ENCODE peak calls at places on chromosomes 3 and 15, in five cellular contexts. U is transverse colon, C is sigmoid colon, Q is tibial nerve, E is A549. B is an unnamed sample.

GRCh38 chr3:11477286-11477935 is 166.3 kb downstream of the VGLL4 start:
- DNase-seq in Q (no peak), E (peak; percentile 12), U (no peak), C (peak; percentile 72), B (no peak)

GRCh38 chr15:76974456-76975083 is 20.4 kb upstream of the PSTPIP1 start:
- DNase-seq in E (no peak), Q (no peak), C (no peak), U (no peak), B (no peak)

GRCh38 chr15:47715402-47715801 is 1.9 kb upstream of the SEMA6D start:
- DNase-seq in U (no peak), E (no peak), Q (no peak), C (no peak), B (no peak)

GRCh38 chr15:97960364-97961066 is at the start of gene ARRDC4:
- DNase-seq in C (peak; percentile 100), Q (peak; percentile 99), E (peak; percentile 99), U (peak; percentile 100), B (peak; percentile 99)

GRCh38 chr15:94383041-94383440 is 151.7 kb downstream of the MCTP2 start:
- DNase-seq in U (no peak), C (no peak), E (no peak), Q (no peak), B (no peak)

GRCh38 chr3:128066111-128066510 is 13.9 kb downstream of the SEC61A1 start:
- DNase-seq in U (no peak), Q (no peak), E (no peak), C (no peak), B (no peak)

GRCh38 chr3:141225939-141226338 is 5.7 kb upstream of the PXYLP1 start:
- DNase-seq in U (no peak), C (no peak), Q (no peak), E (no peak), B (no peak)

GRCh38 chr15:60575995-60576394 is 97.1 kb upstream of the ICE2 start:
- DNase-seq in C (no peak), U (no peak), E (peak; percentile 30), Q (no peak), B (no peak)

GRCh38 chr3:8871306-8871705 is 92.0 kb downstream of the RAD18 start:
- DNase-seq in Q (no peak), U (no peak), C (no peak), E (no peak), B (no peak)

GRCh38 chr3:63845215-63845614 is 18.4 kb downstream of the THOC7 start:
- DNase-seq in Q (no peak), U (no peak), E (no peak), C (no peak), B (no peak)

GRCh38 chr3:63841704-63842103 is 21.9 kb downstream of the THOC7 start:
- DNase-seq in C (no peak), Q (no peak), U (no peak), E (no peak), B (no peak)

GRCh38 chr3:63847718-63848450 is 15.7 kb downstream of the THOC7 start:
- DNase-seq in Q (no peak), E (no peak), U (no peak), C (no peak), B (no peak)

DNA sequence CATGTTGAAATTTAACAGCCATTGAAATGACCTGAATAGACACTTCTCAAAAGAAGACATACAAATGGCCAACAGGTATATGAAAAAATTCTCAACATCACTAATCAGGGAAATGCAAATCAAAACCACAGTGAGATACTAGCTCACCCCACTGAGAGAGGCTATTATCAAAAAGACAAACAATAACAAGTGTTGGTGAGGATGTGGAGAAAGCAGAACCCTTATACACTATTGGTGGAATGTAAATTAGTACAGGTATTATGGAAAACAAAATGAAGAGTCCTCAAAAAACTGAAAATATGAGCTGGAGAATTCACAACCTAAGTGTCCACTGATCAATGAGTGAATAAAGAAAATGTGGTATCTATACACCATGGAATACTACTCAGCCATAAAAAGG is 21.5 kb downstream of the THOC7 start:
- DNase-seq in U (no peak), E (no peak), C (no peak), Q (no peak), B (no peak)
- TF ChIP-seq EP300 in U (no peak), E (no peak), C (no peak), Q (no peak), B (no peak)

GRCh38 chr15:40100133-40100946 is 8.3 kb downstream of the BMF start:
- DNase-seq in E (no peak), C (no peak), U (no peak), Q (no peak), B (no peak)
- TF ChIP-seq POLR2A in E (no peak), C (no peak), U (no peak), Q (no peak), B (no peak)

GRCh38 chr15:86089422-86089821 is 9.8 kb downstream of the AGBL1 start:
- DNase-seq in E (no peak), U (no peak), Q (no peak), C (no peak), B (no peak)
- H3K4me3 ChIP-seq in E (no peak overlapping the region), U (no peak overlapping the region), Q (no peak overlapping the region), C (no peak overlapping the region), B (no peak overlapping the region)

GRCh38 chr15:92803852-92804609 is 96.1 kb upstream of the CHD2 start:
- DNase-seq in Q (peak; percentile 56), U (peak; percentile 79), E (peak; percentile 100), C (peak; percentile 92), B (peak; percentile 45)
- TF ChIP-seq EP300 in Q (peak; percentile 87), U (peak; percentile 90), E (peak; percentile 98), C (peak; percentile 82), B (peak; percentile 67)

DNA sequence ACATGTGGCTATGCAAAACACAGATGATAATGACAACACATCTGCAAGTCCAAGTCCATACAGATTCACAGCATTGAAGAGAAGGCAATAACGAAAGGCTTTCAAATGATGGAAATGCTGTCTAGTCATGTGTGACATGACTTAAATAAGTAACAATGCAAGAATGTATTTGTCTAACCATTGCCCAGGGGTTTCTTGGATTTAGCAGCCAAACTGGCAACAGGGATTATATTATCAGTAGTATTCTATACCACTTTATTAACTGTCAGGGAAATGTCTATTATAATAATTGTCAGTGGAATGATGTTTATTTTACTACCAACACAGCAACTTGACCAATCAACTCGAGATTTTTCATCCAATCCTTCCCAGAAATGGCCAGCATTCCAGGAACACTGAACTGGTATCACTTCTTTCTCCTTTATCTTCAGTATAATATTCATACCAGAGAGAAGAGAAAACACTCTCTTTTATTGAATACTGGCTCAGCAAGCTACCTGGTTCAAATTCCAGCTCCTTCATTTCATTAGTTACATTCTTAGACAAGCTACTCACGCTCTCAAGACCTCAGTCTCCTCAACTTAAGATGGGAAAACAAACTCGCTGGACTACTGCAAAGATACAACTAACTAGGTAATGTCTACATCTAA is 66.2 kb downstream of the FOXP1 start:
- DNase-seq in U (no peak), Q (no peak), E (no peak), C (no peak), B (no peak)
- TF ChIP-seq POLR2A in U (no peak), Q (no peak), E (no peak), C (no peak), B (no peak)

GRCh38 chr3:181723568-181724431 is 12.1 kb downstream of the SOX2 start:
- DNase-seq in E (no peak), Q (no peak), U (no peak), C (no peak), B (no peak)

GRCh38 chr3:181724432-181724740 is 12.7 kb downstream of the SOX2 start:
- DNase-seq in Q (no peak), E (no peak), C (no peak), U (no peak), B (no peak)

GRCh38 chr3:181725830-181726229 is 14.1 kb downstream of the SOX2 start:
- DNase-seq in C (peak; percentile 70), Q (no peak), U (no peak), E (no peak), B (no peak)

GRCh38 chr3:181726351-181727121 is 14.8 kb downstream of the SOX2 start:
- DNase-seq in Q (no peak), U (no peak), C (no peak), E (peak; percentile 47), B (no peak)

GRCh38 chr3:181725033-181725775 is 13.5 kb downstream of the SOX2 start:
- DNase-seq in C (no peak), U (no peak), E (no peak), Q (no peak), B (no peak)
- H3K4me3 ChIP-seq in C (no peak overlapping the region), U (no peak overlapping the region), E (no peak overlapping the region), Q (no peak overlapping the region), B (no peak overlapping the region)

DNA sequence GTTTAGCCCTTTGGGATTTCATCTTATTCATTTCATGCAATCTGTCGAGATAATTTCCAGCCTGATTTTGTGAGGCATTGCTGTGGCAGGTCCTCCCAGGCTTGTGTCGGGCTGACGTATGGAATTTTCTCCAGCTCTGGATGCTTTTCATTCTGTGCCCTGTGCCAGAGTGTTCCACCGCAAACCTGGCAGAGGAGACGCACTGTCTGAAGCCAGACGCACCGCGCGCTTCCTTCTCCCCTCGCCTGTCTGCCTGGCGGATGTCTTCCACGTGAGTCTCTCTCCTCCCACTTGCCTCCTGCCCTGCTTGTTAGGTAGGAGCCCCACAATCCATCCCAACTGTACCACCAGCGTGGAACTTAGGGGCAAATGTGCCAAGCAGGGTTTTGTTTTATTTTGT is 20.1 kb upstream of the GLCE start:
- DNase-seq in Q (no peak), E (no peak), U (no peak), C (no peak), B (no peak)
- TF ChIP-seq EP300 in Q (no peak), E (no peak), U (no peak), C (no peak), B (no peak)

GRCh38 chr3:173395412-173396181 is 1.9 kb upstream of the NLGN1 start:
- DNase-seq in Q (peak; percentile 72), U (peak; percentile 75), C (peak; percentile 95), E (peak; percentile 24), B (peak; percentile 69)
- TF ChIP-seq POLR2A in Q (peak; percentile 81), U (peak; percentile 44), C (peak; percentile 84), E (no peak), B (peak; percentile 70)

GRCh38 chr3:98213276-98213675 is 46.8 kb downstream of the OR5H15 start:
- DNase-seq in C (no peak), E (no peak), Q (no peak), U (no peak), B (no peak)
- H3K4me3 ChIP-seq in C (no peak overlapping the region), E (no peak overlapping the region), Q (no peak overlapping the region), U (no peak overlapping the region), B (no peak overlapping the region)

GRCh38 chr3:123606527-123606926 is 21.7 kb upstream of the HACD2 start:
- DNase-seq in Q (no peak), C (no peak), E (no peak), U (no peak), B (no peak)

GRCh38 chr3:123605789-123606234 is 21.0 kb upstream of the HACD2 start:
- DNase-seq in C (no peak), E (peak; percentile 80), Q (no peak), U (no peak), B (no peak)

GRCh38 chr3:123597561-123597960 is 12.7 kb upstream of the HACD2 start:
- DNase-seq in U (no peak), Q (no peak), E (no peak), C (no peak), B (no peak)

DNA sequence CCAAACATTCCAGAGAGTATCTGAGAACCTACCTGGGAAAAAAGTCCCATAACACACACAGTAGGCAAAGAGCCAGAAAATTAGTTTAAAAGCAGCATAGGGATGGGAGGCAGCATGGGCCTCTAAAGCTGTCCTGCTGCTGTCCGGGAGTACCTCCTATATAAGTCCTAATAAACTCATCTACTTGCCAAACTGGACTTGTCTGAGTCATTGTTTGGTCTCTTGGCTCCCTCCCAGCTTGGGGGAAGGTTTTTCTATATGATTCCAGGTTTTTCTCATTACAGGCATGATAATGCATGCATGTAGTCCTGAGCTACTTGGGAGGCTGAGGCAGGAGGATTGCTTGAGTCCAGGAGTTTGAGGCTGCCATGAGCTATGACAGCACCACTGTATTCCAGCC is 17.5 kb upstream of the HACD2 start:
- DNase-seq in C (no peak), Q (no peak), U (no peak), E (peak; percentile 86), B (no peak)
- TF ChIP-seq EP300 in C (no peak), Q (no peak), U (no peak), E (no peak), B (no peak)